ENCODE peak calls at places on chromosomes 11 and 22, in four cellular contexts. One of them, this sample, is unnamed.

GRCh38 chr11:64859542-64860414 is 15.3 kb upstream of the CDC42BPG start:
- DNase-seq in H1: no peak
- DNase-seq in K562: no peak
- DNase-seq in SK-N-SH: no peak
- DNase-seq in this sample: no peak

GRCh38 chr11:58926251-58926650 is 13.0 kb upstream of the GLYATL1 start:
- DNase-seq in H1: no peak
- DNase-seq in K562: no peak
- DNase-seq in SK-N-SH: no peak
- DNase-seq in this sample: no peak

GRCh38 chr11:78079232-78080083 is at the start of gene NDUFC2:
- DNase-seq in H1: peak
- DNase-seq in K562: peak
- DNase-seq in SK-N-SH: peak
- DNase-seq in this sample: peak

GRCh38 chr11:69868871-69869270 is 49.7 kb upstream of the FGF3 start:
- DNase-seq in H1: no peak
- DNase-seq in K562: no peak
- DNase-seq in SK-N-SH: no peak
- DNase-seq in this sample: no peak

GRCh38 chr11:130431337-130431773 is 2.9 kb upstream of the ADAMTS8 start:
- DNase-seq in H1: peak
- DNase-seq in K562: peak
- DNase-seq in SK-N-SH: peak
- DNase-seq in this sample: peak

GRCh38 chr22:38867496-38868285 is 4.3 kb downstream of the CBX6 start:
- DNase-seq in H1: no peak
- DNase-seq in K562: no peak
- DNase-seq in SK-N-SH: no peak
- DNase-seq in this sample: no peak

GRCh38 chr22:43726296-43726695 is 85.8 kb downstream of the EFCAB6 start:
- DNase-seq in H1: no peak
- DNase-seq in K562: no peak
- DNase-seq in SK-N-SH: no peak
- DNase-seq in this sample: no peak

GRCh38 chr11:94650756-94651155 is 83.6 kb downstream of the PIWIL4 start:
- DNase-seq in H1: no peak
- DNase-seq in K562: no peak
- DNase-seq in SK-N-SH: no peak
- DNase-seq in this sample: no peak

GRCh38 chr22:20117656-20118571 is 888 bp upstream of the TRMT2A start:
- DNase-seq in H1: no peak
- DNase-seq in K562: peak
- DNase-seq in SK-N-SH: no peak
- DNase-seq in this sample: no peak

GRCh38 chr11:33775832-33776231 is 1.5 kb upstream of the FBXO3 start:
- DNase-seq in H1: no peak
- DNase-seq in K562: no peak
- DNase-seq in SK-N-SH: no peak
- DNase-seq in this sample: no peak

GRCh38 chr11:120908521-120909181 is 115.3 kb upstream of the TBCEL start:
- DNase-seq in H1: no peak
- DNase-seq in K562: no peak
- DNase-seq in SK-N-SH: no peak
- DNase-seq in this sample: no peak

GRCh38 chr22:24112188-24112587 is 69.1 kb upstream of the SUSD2 start:
- DNase-seq in H1: no peak
- DNase-seq in K562: no peak
- DNase-seq in SK-N-SH: no peak
- DNase-seq in this sample: no peak

GRCh38 chr22:33562484-33562883 is 357.8 kb downstream of the LARGE1 start:
- DNase-seq in H1: no peak
- DNase-seq in K562: no peak
- DNase-seq in SK-N-SH: no peak
- DNase-seq in this sample: no peak

GRCh38 chr22:18968011-18968749 is 32.1 kb upstream of the PRODH start:
- DNase-seq in H1: peak
- DNase-seq in K562: peak
- DNase-seq in SK-N-SH: no peak
- DNase-seq in this sample: peak

GRCh38 chr11:24524156-24524555 is 27.3 kb downstream of the LUZP2 start:
- DNase-seq in H1: no peak
- DNase-seq in K562: no peak
- DNase-seq in SK-N-SH: no peak
- DNase-seq in this sample: no peak

GRCh38 chr11:69516526-69516925 is 35.1 kb downstream of the LINC01488 start:
- DNase-seq in H1: no peak
- DNase-seq in K562: no peak
- DNase-seq in SK-N-SH: no peak
- DNase-seq in this sample: no peak

GRCh38 chr11:113305440-113306336 is 8.7 kb upstream of the TTC12 start:
- DNase-seq in H1: peak
- DNase-seq in K562: peak
- DNase-seq in SK-N-SH: peak
- DNase-seq in this sample: peak

GRCh38 chr11:61294717-61295595 is at the start of gene VWCE:
- DNase-seq in H1: peak
- DNase-seq in K562: no peak
- DNase-seq in SK-N-SH: peak
- DNase-seq in this sample: peak

GRCh38 chr11:95608093-95608492 is 181.5 kb downstream of the FAM76B start:
- DNase-seq in H1: no peak
- DNase-seq in K562: no peak
- DNase-seq in SK-N-SH: no peak
- DNase-seq in this sample: no peak

GRCh38 chr22:38176170-38176741 is 5.4 kb downstream of the PLA2G6 start:
- DNase-seq in H1: no peak
- DNase-seq in K562: no peak
- DNase-seq in SK-N-SH: no peak
- DNase-seq in this sample: no peak

GRCh38 chr11:1077033-1077416 is 2.4 kb downstream of the MUC2 start:
- DNase-seq in H1: no peak
- DNase-seq in K562: no peak
- DNase-seq in SK-N-SH: no peak
- DNase-seq in this sample: no peak

GRCh38 chr11:65708451-65708850 is 3.6 kb upstream of the KAT5 start:
- DNase-seq in H1: no peak
- DNase-seq in K562: no peak
- DNase-seq in SK-N-SH: no peak
- DNase-seq in this sample: peak

GRCh38 chr11:33552756-33553155 is 147.9 kb downstream of the C11orf91 start:
- DNase-seq in H1: no peak
- DNase-seq in K562: no peak
- DNase-seq in SK-N-SH: no peak
- DNase-seq in this sample: no peak

GRCh38 chr11:101567086-101567485 is 16.7 kb downstream of the TRPC6 start:
- DNase-seq in H1: peak
- DNase-seq in K562: no peak
- DNase-seq in SK-N-SH: no peak
- DNase-seq in this sample: peak

GRCh38 chr11:66277475-66278391 is at the start of gene CNIH2:
- DNase-seq in H1: peak
- DNase-seq in K562: peak
- DNase-seq in SK-N-SH: peak
- DNase-seq in this sample: peak

GRCh38 chr22:47965896-47966295 is 1203.4 kb downstream of the TBC1D22A start:
- DNase-seq in H1: no peak
- DNase-seq in K562: no peak
- DNase-seq in SK-N-SH: no peak
- DNase-seq in this sample: no peak

GRCh38 chr11:116927163-116927772 is 89.8 kb upstream of the APOA1 start:
- DNase-seq in H1: no peak
- DNase-seq in K562: no peak
- DNase-seq in SK-N-SH: peak
- DNase-seq in this sample: no peak

GRCh38 chr11:58616594-58616993 is 5.9 kb upstream of the CNTF start:
- DNase-seq in H1: no peak
- DNase-seq in K562: no peak
- DNase-seq in SK-N-SH: no peak
- DNase-seq in this sample: no peak

GRCh38 chr22:32853662-32854061 is 52.2 kb downstream of the TIMP3 start:
- DNase-seq in H1: no peak
- DNase-seq in K562: no peak
- DNase-seq in SK-N-SH: no peak
- DNase-seq in this sample: no peak

GRCh38 chr11:111765984-111766833 is at the start of gene PPP2R1B:
- DNase-seq in H1: peak
- DNase-seq in K562: peak
- DNase-seq in SK-N-SH: peak
- DNase-seq in this sample: peak

GRCh38 chr11:63961608-63962412 is 12.6 kb upstream of the COX8A start:
- DNase-seq in H1: no peak
- DNase-seq in K562: no peak
- DNase-seq in SK-N-SH: peak
- DNase-seq in this sample: no peak

GRCh38 chr22:35231585-35232084 is 25.7 kb upstream of the HMGXB4 start:
- DNase-seq in H1: peak
- DNase-seq in K562: peak
- DNase-seq in SK-N-SH: peak
- DNase-seq in this sample: peak

GRCh38 chr11:63877658-63878241 is 38.8 kb downstream of the MARK2 start:
- DNase-seq in H1: no peak
- DNase-seq in K562: no peak
- DNase-seq in SK-N-SH: no peak
- DNase-seq in this sample: no peak

GRCh38 chr11:65047581-65048422 is 6.8 kb downstream of the SAC3D1 start:
- DNase-seq in H1: peak
- DNase-seq in K562: peak
- DNase-seq in SK-N-SH: no peak
- DNase-seq in this sample: peak

GRCh38 chr11:19666951-19667350 is 45.7 kb upstream of the NAV2 start:
- DNase-seq in H1: no peak
- DNase-seq in K562: no peak
- DNase-seq in SK-N-SH: no peak
- DNase-seq in this sample: no peak
- TF ChIP-seq TEAD4 in H1: no peak
- TF ChIP-seq TEAD4 in K562: no peak
- TF ChIP-seq TEAD4 in SK-N-SH: no peak
- TF ChIP-seq TEAD4 in this sample: no peak

DNA sequence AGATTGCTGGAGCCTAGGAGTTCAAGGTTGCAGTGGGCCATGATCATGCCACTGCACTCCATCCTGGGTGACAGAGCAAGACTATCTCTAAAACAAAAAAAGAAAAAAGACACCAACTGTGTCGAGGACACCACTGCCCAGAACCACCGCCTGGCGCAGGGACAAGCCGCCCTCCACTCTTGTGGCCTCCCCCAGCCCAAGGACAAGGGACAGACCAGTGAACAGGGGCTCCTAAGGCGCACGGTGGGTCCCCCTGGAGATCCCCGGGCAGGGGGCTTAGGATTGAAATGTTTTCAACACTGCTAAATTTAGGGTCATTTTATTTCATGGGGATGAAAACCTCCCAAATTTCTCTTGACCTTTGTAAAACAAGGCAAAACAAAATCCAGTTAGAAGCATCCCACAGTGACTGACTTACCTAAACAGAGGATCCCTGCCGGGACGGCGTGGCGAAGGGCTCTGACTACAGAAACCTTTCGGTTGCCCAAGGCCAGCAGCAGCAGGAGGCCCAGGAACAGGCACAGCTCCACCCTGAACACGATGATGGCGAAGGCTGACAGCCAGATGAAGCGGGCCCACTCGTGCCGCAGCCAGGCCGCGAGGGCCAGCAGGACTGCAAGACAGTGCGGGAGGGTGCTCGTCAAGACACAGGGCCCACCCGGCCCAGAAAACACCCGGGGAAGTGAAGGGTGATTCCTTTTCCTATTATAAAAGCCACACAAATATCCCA is 8.6 kb downstream of the ALG12 start:
- DNase-seq in H1: no peak
- DNase-seq in K562: no peak
- DNase-seq in SK-N-SH: no peak
- DNase-seq in this sample: no peak
- TF ChIP-seq TEAD4 in H1: no peak
- TF ChIP-seq TEAD4 in K562: no peak
- TF ChIP-seq TEAD4 in SK-N-SH: no peak
- TF ChIP-seq TEAD4 in this sample: no peak

GRCh38 chr22:46453006-46453828 is 84.2 kb downstream of the CELSR1 start:
- DNase-seq in H1: no peak
- DNase-seq in K562: no peak
- DNase-seq in SK-N-SH: no peak
- DNase-seq in this sample: no peak

GRCh38 chr22:46453829-46454220 is 83.6 kb downstream of the CELSR1 start:
- DNase-seq in H1: no peak
- DNase-seq in K562: no peak
- DNase-seq in SK-N-SH: no peak
- DNase-seq in this sample: no peak

GRCh38 chr22:46455453-46455852 is 82.0 kb downstream of the CELSR1 start:
- DNase-seq in H1: no peak
- DNase-seq in K562: no peak
- DNase-seq in SK-N-SH: no peak
- DNase-seq in this sample: no peak

GRCh38 chr22:46454233-46454909 is 83.0 kb downstream of the CELSR1 start:
- DNase-seq in H1: no peak
- DNase-seq in K562: no peak
- DNase-seq in SK-N-SH: no peak
- DNase-seq in this sample: no peak

DNA sequence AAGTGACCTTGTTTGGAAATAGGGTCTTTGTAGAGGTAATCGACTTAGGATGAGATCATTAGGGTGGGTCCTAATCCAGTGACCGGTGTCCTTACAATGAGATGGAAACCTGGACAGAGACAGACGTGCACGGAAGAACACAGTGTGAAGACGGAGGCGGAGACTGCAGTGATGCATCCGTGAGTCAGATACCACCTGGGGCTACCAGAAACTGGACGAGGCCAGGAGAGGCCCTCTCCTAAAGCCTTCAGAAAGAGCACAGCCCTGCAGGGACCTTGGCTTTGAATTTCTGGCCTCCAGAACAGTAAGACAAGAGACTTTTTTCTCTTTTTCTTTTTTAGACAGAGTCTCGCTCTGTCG is 82.5 kb downstream of the CELSR1 start:
- DNase-seq in H1: no peak
- DNase-seq in K562: no peak
- DNase-seq in SK-N-SH: no peak
- DNase-seq in this sample: no peak
- TF ChIP-seq TEAD4 in H1: no peak
- TF ChIP-seq TEAD4 in K562: no peak
- TF ChIP-seq TEAD4 in SK-N-SH: no peak
- TF ChIP-seq TEAD4 in this sample: no peak

GRCh38 chr11:8699903-8700302 is 17.3 kb downstream of the RPL27A start:
- DNase-seq in H1: no peak
- DNase-seq in K562: no peak
- DNase-seq in SK-N-SH: no peak
- DNase-seq in this sample: peak
- TF ChIP-seq TEAD4 in H1: peak
- TF ChIP-seq TEAD4 in K562: no peak
- TF ChIP-seq TEAD4 in SK-N-SH: peak
- TF ChIP-seq TEAD4 in this sample: peak

GRCh38 chr22:46057206-46057605 is 80.2 kb upstream of the WNT7B start:
- DNase-seq in H1: no peak
- DNase-seq in K562: no peak
- DNase-seq in SK-N-SH: no peak
- DNase-seq in this sample: peak
- TF ChIP-seq TEAD4 in H1: no peak
- TF ChIP-seq TEAD4 in K562: no peak
- TF ChIP-seq TEAD4 in SK-N-SH: no peak
- TF ChIP-seq TEAD4 in this sample: no peak